ENCODE peak calls at places on chromosome 21, in six cellular contexts. O is dorsolateral prefrontal cortex, D is MM.1S, Q is epithelial cell of esophagus, V is AG04450, W is esophagus squamous epithelium. I is an unnamed sample.
A peak's percentile ranks its signal among the peaks of the same experiment; 100 is the strongest.

GRCh38 chr21:33266050-33266783 is at the start of gene IL10RB:
- DNase-seq in V (no peak), W (peak; percentile 20), D (peak; percentile 80), Q (peak; percentile 57), O (peak; percentile 55), I (peak; percentile 48)

GRCh38 chr21:18499761-18500376 is 96.3 kb upstream of the TMPRSS15 start:
- DNase-seq in W (no peak), O (peak; percentile 43), D (peak; percentile 73), V (no peak), Q (peak; percentile 38), I (peak; percentile 72)

GRCh38 chr21:34737115-34737514 is 68.3 kb downstream of the CLIC6 start:
- DNase-seq in W (no peak), D (no peak), V (no peak), O (no peak), Q (peak; percentile 27), I (no peak)

GRCh38 chr21:34351786-34352241 is 12.0 kb upstream of the KCNE2 start:
- DNase-seq in V (no peak), O (peak; percentile 69), D (peak; percentile 87), W (no peak), Q (peak; percentile 27), I (peak; percentile 36)

GRCh38 chr21:33587792-33588484 is 546 bp downstream of the DONSON start:
- DNase-seq in V (no peak), Q (peak; percentile 29), W (no peak), D (peak; percentile 58), O (peak; percentile 36), I (no peak)

GRCh38 chr21:42061195-42061865 is 9.8 kb upstream of the UMODL1 start:
- DNase-seq in Q (no peak), O (no peak), D (peak; percentile 96), V (no peak), W (no peak), I (no peak)

GRCh38 chr21:33981341-33982101 is 65.9 kb upstream of the ATP5PO start:
- DNase-seq in V (no peak), D (no peak), O (no peak), W (no peak), Q (no peak), I (no peak)

GRCh38 chr21:33684923-33685560 is 42.7 kb downstream of the ITSN1 start:
- DNase-seq in W (no peak), Q (peak; percentile 32), O (no peak), V (no peak), D (peak; percentile 89), I (no peak)

GRCh38 chr21:16534408-16535099 is 804.8 kb downstream of the USP25 start:
- DNase-seq in V (no peak), W (no peak), O (peak; percentile 58), D (no peak), Q (peak; percentile 54), I (no peak)

GRCh38 chr21:14541840-14542495 is 4.1 kb downstream of the SAMSN1 start:
- DNase-seq in D (no peak), W (no peak), V (no peak), Q (no peak), O (no peak), I (no peak)

GRCh38 chr21:19999369-20000272 is 998.6 kb upstream of the NCAM2 start:
- DNase-seq in V (no peak), W (no peak), O (no peak), Q (no peak), D (no peak), I (no peak)

GRCh38 chr21:42406201-42406601 is 2.5 kb downstream of the UBASH3A start:
- DNase-seq in W (no peak), Q (no peak), V (no peak), D (no peak), O (no peak), I (peak; percentile 72)

GRCh38 chr21:33394260-33394659 is 9.0 kb upstream of the IFNGR2 start:
- DNase-seq in D (peak; percentile 99), W (no peak), Q (peak; percentile 23), O (no peak), V (no peak), I (no peak)

GRCh38 chr21:37087188-37087587 is 14.1 kb downstream of the TTC3 start:
- DNase-seq in Q (peak; percentile 75), W (no peak), V (no peak), O (no peak), D (no peak), I (no peak)

GRCh38 chr21:24955275-24955961 is 651.9 kb downstream of the MRPL39 start:
- DNase-seq in W (no peak), D (peak; percentile 89), O (no peak), V (no peak), Q (no peak), I (no peak)

GRCh38 chr21:25964009-25964408 is 206.6 kb downstream of the APP start:
- DNase-seq in V (no peak), D (no peak), W (no peak), O (no peak), Q (peak; percentile 80), I (no peak)

GRCh38 chr21:25639922-25640670 is 1.0 kb downstream of the JAM2 start:
- DNase-seq in O (peak; percentile 50), W (no peak), Q (no peak), D (no peak), V (no peak), I (no peak)

GRCh38 chr21:30563630-30564029 is 2.5 kb upstream of the KRTAP19-7 start:
- DNase-seq in Q (no peak), V (no peak), D (no peak), W (no peak), O (no peak), I (no peak)

GRCh38 chr21:43992121-43992520 is 20.0 kb upstream of the TRAPPC10 start:
- DNase-seq in D (no peak), V (no peak), W (no peak), Q (no peak), O (no peak), I (no peak)

GRCh38 chr21:43994085-43994484 is 18.0 kb upstream of the TRAPPC10 start:
- DNase-seq in D (no peak), O (no peak), Q (no peak), W (no peak), V (no peak), I (no peak)

GRCh38 chr21:43993420-43993934 is 18.6 kb upstream of the TRAPPC10 start:
- DNase-seq in W (no peak), Q (no peak), O (no peak), D (no peak), V (no peak), I (no peak)

GRCh38 chr21:43995521-43996105 is 16.5 kb upstream of the TRAPPC10 start:
- DNase-seq in W (no peak), D (no peak), V (no peak), O (no peak), Q (no peak), I (no peak)

GRCh38 chr21:43994646-43995045 is 17.5 kb upstream of the TRAPPC10 start:
- DNase-seq in W (no peak), V (no peak), O (no peak), Q (no peak), D (no peak), I (no peak)
- H3K4me3 ChIP-seq in W (no peak overlapping the region), V (no peak overlapping the region), O (no peak overlapping the region), Q (no peak overlapping the region), D (no peak overlapping the region), I (no peak overlapping the region)

DNA sequence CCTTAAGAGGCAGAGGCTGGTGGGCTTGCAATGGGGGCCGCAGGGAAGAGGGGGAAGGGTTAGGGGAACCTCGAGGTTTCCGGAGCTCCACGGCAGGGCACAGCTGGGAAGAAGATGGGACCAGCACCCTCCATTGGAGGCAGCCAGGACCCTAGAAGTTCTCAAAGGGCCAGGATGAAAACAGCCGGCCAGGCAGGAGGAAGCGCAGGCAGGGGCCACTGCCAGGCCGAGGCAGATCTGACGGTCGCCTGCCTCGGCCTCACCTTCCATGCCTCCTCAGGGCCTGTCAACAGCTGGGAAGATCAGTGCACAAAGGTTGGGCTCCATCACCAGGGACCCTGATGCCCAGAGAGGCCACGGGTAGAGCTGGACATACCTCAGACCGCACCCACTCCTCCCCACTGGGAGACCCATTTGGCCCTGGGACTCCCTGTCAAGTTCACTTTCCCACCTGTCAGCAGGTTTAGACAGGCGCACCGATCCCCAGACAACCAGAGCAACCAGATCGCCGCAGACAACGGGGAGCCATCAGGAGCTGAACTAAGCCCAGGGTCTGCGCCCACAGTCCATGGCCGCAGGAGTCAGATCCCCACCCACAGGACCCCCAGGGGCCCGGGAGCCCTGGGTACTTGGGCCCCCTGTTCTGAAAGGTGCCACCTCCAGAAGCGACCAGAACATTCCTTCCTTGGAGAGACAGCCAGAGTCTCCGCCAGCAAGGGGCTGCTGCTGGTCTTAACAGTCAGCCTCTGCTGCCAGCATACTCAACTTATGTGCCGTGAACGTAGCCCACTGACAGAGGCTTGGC is 2.2 kb downstream of the SLC19A1 start:
- DNase-seq in Q (no peak), V (no peak), O (peak; percentile 31), W (no peak), D (no peak), I (no peak)
- H3K4me3 ChIP-seq in Q (no peak overlapping the region), V (no peak overlapping the region), O (no peak overlapping the region), W (no peak overlapping the region), D (no peak overlapping the region), I (no peak overlapping the region)

GRCh38 chr21:43867332-43867703 is 2.3 kb downstream of the AGPAT3 start:
- DNase-seq in Q (no peak), O (no peak), V (no peak), D (no peak), W (no peak), I (no peak)
- H3K4me3 ChIP-seq in Q (peak overlapping the region; percentile 58), O (no peak overlapping the region), V (no peak overlapping the region), D (peak overlapping the region; percentile 78), W (peak overlapping the region; percentile 68), I (no peak overlapping the region)

DNA sequence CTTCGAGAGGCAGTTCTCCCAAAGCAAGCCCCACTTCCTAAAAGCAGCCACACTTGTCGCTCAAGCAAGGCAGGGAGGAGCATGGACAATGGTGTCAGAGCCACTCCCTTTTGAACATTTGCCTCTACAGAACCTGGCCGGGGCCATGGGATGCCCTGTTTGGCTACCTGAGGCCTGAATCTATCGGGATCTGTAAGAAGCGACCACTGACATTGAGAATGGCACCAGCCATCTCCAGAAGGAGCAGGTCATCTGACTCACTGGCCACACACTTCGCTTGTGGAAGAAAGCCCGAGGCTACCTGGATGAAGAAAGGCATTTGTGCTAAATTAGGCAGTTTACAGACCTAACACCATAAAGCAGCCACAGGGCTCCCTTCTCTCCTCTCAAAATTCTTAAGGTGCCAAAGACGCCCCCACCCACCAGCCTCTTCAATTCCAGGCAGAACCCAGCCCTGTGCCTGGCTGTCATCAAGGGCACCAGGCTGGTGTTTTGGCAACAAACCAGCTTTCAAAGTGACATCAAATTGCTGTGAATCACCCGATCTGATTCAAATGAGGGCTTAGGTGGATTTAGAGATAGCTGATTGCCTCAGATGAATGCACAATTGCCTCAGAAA is 104.8 kb downstream of the ETS2 start:
- DNase-seq in Q (peak; percentile 92), D (no peak), O (no peak), V (no peak), W (no peak), I (no peak)
- H3K4me3 ChIP-seq in Q (no peak overlapping the region), D (no peak overlapping the region), O (no peak overlapping the region), V (no peak overlapping the region), W (no peak overlapping the region), I (no peak overlapping the region)

DNA sequence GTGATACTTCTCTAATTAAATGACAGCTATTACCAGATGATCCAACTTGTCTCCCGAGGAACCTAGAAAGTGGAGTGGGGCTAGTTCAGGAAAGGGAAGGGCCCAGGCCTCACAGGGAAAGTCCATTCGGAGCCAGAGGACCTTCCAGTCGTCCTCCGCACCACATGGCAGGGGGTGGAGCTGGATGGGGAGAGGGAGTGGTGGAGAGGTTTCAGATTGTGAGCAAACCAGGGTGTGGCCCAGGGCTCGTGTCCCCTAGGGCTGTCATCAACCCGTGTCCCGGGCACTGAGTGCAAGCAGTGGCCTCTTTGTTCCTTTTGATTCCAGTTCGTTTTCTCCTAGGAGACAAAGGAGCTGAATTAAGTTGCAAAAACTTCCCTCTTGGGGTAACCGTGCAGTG is 114.9 kb downstream of the HUNK start:
- DNase-seq in D (no peak), W (no peak), Q (no peak), O (no peak), V (no peak), I (no peak)
- H3K4me3 ChIP-seq in D (no peak overlapping the region), W (no peak overlapping the region), Q (no peak overlapping the region), O (no peak overlapping the region), V (no peak overlapping the region), I (no peak overlapping the region)

I was measured in Jurkat, Clone E6-1.